ENCODE peak calls at places on chromosomes 16 and 17, in ten cellular contexts. W is fibroblast of lung; S is breast epithelium; V is iris pigment epithelial cell; I is mucosa of descending colon; Y is activated CD4-positive, alpha-beta T cell treated with anti-CD3 and anti-CD28 coated beads, Interleukin-2, amount 10 ng/mL, durations not matched to agents 7 days and 5 days; C is NCI-H460; E is non-pigmented ciliary epithelial cell; O is NCI-H1436; K is LoVo. G is an unnamed sample.

GRCh38 chr17:77690271-77691161 is 268.0 kb upstream of the TNRC6C start:
- DNase-seq in Y (peak), V (no peak), K (no peak), C (no peak), E (no peak), W (no peak), O (no peak), I (no peak), S (peak), G (no peak)

GRCh38 chr16:58451945-58452401 is 48.0 kb upstream of the NDRG4 start:
- DNase-seq in C (no peak), I (no peak), E (peak), S (no peak), K (peak), V (peak), Y (no peak), O (no peak), W (peak), G (no peak)

GRCh38 chr16:63876096-63876495 is 1245.8 kb downstream of the CDH11 start:
- DNase-seq in W (peak), C (no peak), K (no peak), O (no peak), V (no peak), I (no peak), E (no peak), S (no peak), Y (no peak), G (no peak)

GRCh38 chr17:17186551-17187505 is 19.3 kb downstream of the PLD6 start:
- DNase-seq in K (no peak), E (no peak), C (no peak), O (no peak), V (peak), Y (no peak), S (no peak), W (no peak), I (no peak), G (no peak)

GRCh38 chr16:67935096-67935401 is 1.6 kb downstream of the PSMB10 start:
- DNase-seq in K (no peak), Y (no peak), E (no peak), W (no peak), O (no peak), C (no peak), V (no peak), I (no peak), S (no peak), G (no peak)

GRCh38 chr17:78359216-78359935 is 501 bp downstream of the SOCS3 start:
- DNase-seq in E (no peak), C (peak), W (peak), I (no peak), S (no peak), V (peak), K (no peak), Y (peak), O (no peak), G (no peak)

GRCh38 chr17:4503283-4504005 is 4.8 kb downstream of the SPNS2 start:
- DNase-seq in V (no peak), K (no peak), E (no peak), O (no peak), I (no peak), C (no peak), W (no peak), S (no peak), Y (no peak), G (no peak)

GRCh38 chr16:4788489-4788889 is 344 bp upstream of the SEPTIN12 start:
- DNase-seq in E (no peak), V (no peak), Y (no peak), W (no peak), O (no peak), C (no peak), S (no peak), K (no peak), I (no peak), G (no peak)

GRCh38 chr17:73393962-73394361 is 82.2 kb upstream of the CDC42EP4 start:
- DNase-seq in Y (no peak), V (peak), C (no peak), E (no peak), K (no peak), S (no peak), W (peak), I (no peak), O (no peak), G (no peak)

GRCh38 chr17:75889454-75889853 is 7.3 kb downstream of the TRIM65 start:
- DNase-seq in W (no peak), Y (no peak), V (no peak), C (no peak), S (no peak), K (no peak), O (no peak), E (no peak), I (no peak), G (no peak)

GRCh38 chr17:61305024-61305423 is 94.6 kb upstream of the TBX2 start:
- DNase-seq in E (no peak), O (no peak), K (no peak), V (peak), W (peak), C (no peak), I (no peak), S (no peak), Y (no peak), G (no peak)

GRCh38 chr17:79428988-79429387 is 181.9 kb downstream of the RBFOX3 start:
- DNase-seq in C (no peak), Y (no peak), K (no peak), I (no peak), W (no peak), S (no peak), V (no peak), O (no peak), E (no peak), G (no peak)

GRCh38 chr17:8137645-8138342 is 13.9 kb upstream of the HES7 start:
- DNase-seq in V (no peak), W (no peak), S (no peak), Y (no peak), C (no peak), I (peak), O (no peak), E (no peak), K (no peak), G (no peak)

GRCh38 chr17:18932360-18933055 is 19.5 kb upstream of the SLC5A10 start:
- DNase-seq in S (no peak), W (no peak), Y (no peak), C (no peak), O (no peak), I (no peak), V (no peak), K (no peak), E (no peak), G (no peak)

GRCh38 chr17:66915204-66915611 is 49.3 kb upstream of the CACNG4 start:
- DNase-seq in S (peak), C (peak), I (peak), O (peak), W (no peak), K (peak), E (no peak), V (no peak), Y (no peak), G (no peak)

GRCh38 chr17:54666559-54666958 is 234.1 kb upstream of the TOM1L1 start:
- DNase-seq in W (no peak), C (no peak), Y (no peak), S (no peak), V (no peak), K (no peak), I (no peak), O (no peak), E (no peak), G (no peak)